ENCODE peak calls at places on chromosomes 5 and 9, in eight cellular contexts. L is H1, Y is Peyer's patch, E is gastrocnemius medialis, P is epithelial cell of esophagus, U is coronary artery, X is GM20000, G is K562. Z is an unnamed sample.

GRCh38 chr5:7393921-7394799 is 1.8 kb upstream of the ADCY2 start:
- DNase-seq in G (no peak), E (peak), L (no peak), Y (no peak), P (no peak), X (no peak), U (no peak), Z (no peak)

GRCh38 chr9:79692857-79693571 is 121.2 kb downstream of the TLE4 start:
- DNase-seq in U (no peak), Y (no peak), E (no peak), L (no peak), P (no peak), X (no peak), G (no peak), Z (no peak)

GRCh38 chr9:133769511-133770075 is 31.4 kb upstream of the SARDH start:
- DNase-seq in G (no peak), Y (no peak), X (no peak), E (no peak), L (no peak), U (peak), P (no peak), Z (no peak)

GRCh38 chr5:115190388-115190787 is 20.7 kb upstream of the TRIM36 start:
- DNase-seq in L (no peak), P (peak), U (no peak), Y (no peak), E (no peak), G (no peak), X (no peak), Z (no peak)

GRCh38 chr5:26894719-26895263 is 143.6 kb downstream of the CDH9 start:
- DNase-seq in Y (no peak), E (no peak), G (no peak), U (no peak), P (peak), X (no peak), L (no peak), Z (no peak)

GRCh38 chr5:52428977-52429474 is 358.7 kb upstream of the ITGA1 start:
- DNase-seq in U (no peak), G (no peak), Y (no peak), L (no peak), E (no peak), P (no peak), X (no peak), Z (no peak)

GRCh38 chr9:98399950-98400683 is 144.7 kb upstream of the TBC1D2 start:
- DNase-seq in L (no peak), U (no peak), G (no peak), Y (no peak), E (no peak), X (no peak), P (peak), Z (no peak)

GRCh38 chr5:5523066-5523505 is 100.6 kb downstream of the ICE1 start:
- DNase-seq in P (no peak), X (peak), G (no peak), E (no peak), L (no peak), Y (no peak), U (no peak), Z (no peak)

GRCh38 chr9:35568196-35568595 is 36.9 kb upstream of the TESK1 start:
- DNase-seq in U (peak), L (no peak), X (no peak), G (no peak), Y (no peak), P (no peak), E (no peak), Z (no peak)

GRCh38 chr9:33256236-33256635 is 8.3 kb downstream of the BAG1 start:
- DNase-seq in Y (no peak), L (no peak), X (no peak), P (no peak), U (no peak), E (no peak), G (no peak), Z (no peak)

GRCh38 chr5:74636149-74636548 is 4.4 kb downstream of the ENC1 start:
- DNase-seq in U (no peak), E (no peak), L (no peak), X (no peak), Y (no peak), P (no peak), G (no peak), Z (no peak)

GRCh38 chr5:140802781-140803271 is 2.0 kb downstream of the PCDHA3 start:
- DNase-seq in U (no peak), E (no peak), Y (no peak), X (no peak), L (no peak), P (no peak), G (no peak), Z (no peak)

GRCh38 chr5:157571357-157571827 is 4.2 kb downstream of the ADAM19 start:
- DNase-seq in U (no peak), P (no peak), Y (peak), E (no peak), L (peak), X (peak), G (no peak), Z (peak)

GRCh38 chr9:129394920-129395279 is 216.8 kb upstream of the IER5L start:
- DNase-seq in U (no peak), X (no peak), P (no peak), Y (no peak), G (no peak), L (no peak), E (no peak), Z (no peak)

GRCh38 chr9:93419023-93419422 is 32.5 kb upstream of the FAM120A start:
- DNase-seq in G (no peak), U (no peak), E (no peak), Y (no peak), X (no peak), L (no peak), P (no peak), Z (no peak)

GRCh38 chr5:67644221-67644920 is 447.8 kb upstream of the CD180 start:
- DNase-seq in G (no peak), P (no peak), Y (no peak), U (no peak), L (no peak), E (no peak), X (no peak), Z (no peak)

GRCh38 chr5:172549708-172550095 is 91.4 kb upstream of the NEURL1B start:
- DNase-seq in X (no peak), E (no peak), G (no peak), L (no peak), U (no peak), Y (no peak), P (no peak), Z (no peak)

GRCh38 chr9:36396985-36397384 is 3.1 kb downstream of the RNF38 start:
- DNase-seq in P (peak), X (no peak), U (no peak), Y (peak), L (no peak), G (no peak), E (no peak), Z (no peak)

GRCh38 chr5:62362701-62363100 is 41.0 kb downstream of the DIMT1 start:
- DNase-seq in G (no peak), E (no peak), Y (no peak), L (no peak), X (no peak), P (no peak), U (no peak), Z (no peak)

GRCh38 chr9:114900937-114901802 is 29.2 kb downstream of the TNFSF8 start:
- DNase-seq in L (no peak), E (no peak), P (peak), Y (no peak), U (no peak), X (no peak), G (no peak), Z (no peak)

GRCh38 chr5:90873033-90873517 is 314.5 kb downstream of the ADGRV1 start:
- DNase-seq in X (no peak), E (peak), U (no peak), L (no peak), G (no peak), Y (no peak), P (no peak), Z (no peak)

GRCh38 chr5:137372386-137373160 is 126.6 kb downstream of the SPOCK1 start:
- DNase-seq in X (no peak), P (no peak), L (no peak), U (no peak), E (no peak), Y (no peak), G (no peak), Z (no peak)

GRCh38 chr9:21549251-21549765 is 67.2 kb upstream of the IFNE start:
- DNase-seq in U (no peak), E (no peak), G (no peak), X (no peak), L (no peak), Y (no peak), P (peak), Z (no peak)

GRCh38 chr9:123119566-123119965 is 86.1 kb downstream of the GPR21 start:
- DNase-seq in X (no peak), G (no peak), U (no peak), E (no peak), L (no peak), P (no peak), Y (no peak), Z (no peak)

GRCh38 chr5:58259685-58260152 is 200.2 kb downstream of the PLK2 start:
- DNase-seq in G (no peak), E (no peak), L (peak), U (no peak), X (no peak), P (peak), Y (no peak), Z (no peak)

GRCh38 chr9:80892703-80893102 is 796.6 kb downstream of the TLE1 start:
- DNase-seq in P (no peak), X (no peak), E (no peak), G (no peak), Y (no peak), L (no peak), U (no peak), Z (no peak)

GRCh38 chr9:79662553-79662956 is 90.8 kb downstream of the TLE4 start:
- DNase-seq in Y (no peak), P (no peak), X (no peak), G (no peak), E (no peak), U (no peak), L (no peak), Z (no peak)

GRCh38 chr5:72815580-72816296 is 723 bp upstream of the TNPO1 start:
- DNase-seq in L (no peak), E (no peak), G (no peak), X (no peak), Y (no peak), U (no peak), P (no peak), Z (no peak)

GRCh38 chr9:75186767-75187380 is 98.6 kb downstream of the OSTF1 start:
- DNase-seq in Y (no peak), U (no peak), X (peak), P (peak), L (no peak), E (no peak), G (peak), Z (no peak)

GRCh38 chr9:86601697-86602096 is 247.5 kb upstream of the TUT7 start:
- DNase-seq in P (peak), X (no peak), L (no peak), E (no peak), U (no peak), Y (no peak), G (no peak), Z (no peak)

GRCh38 chr9:84808416-84808815 is 138.9 kb downstream of the NTRK2 start:
- DNase-seq in P (peak), X (no peak), E (no peak), G (no peak), U (no peak), L (no peak), Y (no peak), Z (no peak)

GRCh38 chr9:114216081-114216480 is 60.7 kb downstream of the COL27A1 start:
- DNase-seq in Y (no peak), E (no peak), U (peak), X (no peak), P (no peak), G (no peak), L (no peak), Z (no peak)

GRCh38 chr9:137435980-137436760 is 5.0 kb downstream of the ENTPD8 start:
- DNase-seq in E (no peak), U (no peak), Y (peak), L (no peak), P (peak), X (no peak), G (peak), Z (no peak)

GRCh38 chr5:78277715-78278114 is 16.8 kb downstream of the AP3B1 start:
- DNase-seq in U (no peak), P (no peak), X (no peak), G (no peak), Y (no peak), E (no peak), L (no peak), Z (no peak)

GRCh38 chr5:6510132-6510531 is 61.5 kb downstream of the UBE2QL1 start:
- DNase-seq in L (no peak), U (peak), Y (no peak), E (peak), P (peak), X (no peak), G (no peak), Z (no peak)

GRCh38 chr5:83718195-83718825 is 2.3 kb downstream of the HAPLN1 start:
- DNase-seq in P (peak), G (peak), Y (peak), E (no peak), L (no peak), U (no peak), X (peak), Z (no peak)

DNA sequence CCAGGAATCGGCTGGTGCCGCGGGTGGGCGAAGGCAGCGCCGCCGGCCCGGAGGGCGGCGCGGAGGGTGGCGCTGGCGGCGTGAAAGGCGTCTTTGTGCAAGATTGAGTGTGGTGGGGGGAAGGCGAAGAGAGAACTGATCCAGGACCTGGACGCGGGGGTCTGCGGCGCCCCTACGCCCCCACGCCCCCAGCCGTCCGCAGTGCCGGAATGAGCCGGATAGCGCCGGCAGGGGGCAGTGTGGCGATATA is 4.5 kb upstream of the RGMB start:
- DNase-seq in Y (no peak), G (no peak), X (peak), E (peak), L (no peak), P (no peak), U (no peak), Z (peak)
- TF ChIP-seq CTCF in Y (peak), G (peak), X (peak), E (peak), L (peak), P (peak), U (peak), Z (no peak)

GRCh38 chr5:69281114-69281513 is 46.4 kb downstream of the CDK7 start:
- DNase-seq in X (no peak), G (no peak), E (no peak), L (no peak), Y (no peak), U (no peak), P (no peak), Z (no peak)

GRCh38 chr5:69288069-69288468 is 44.5 kb downstream of the CCDC125 start:
- DNase-seq in L (no peak), E (no peak), Y (no peak), G (no peak), U (no peak), P (no peak), X (no peak), Z (no peak)

GRCh38 chr5:69288668-69289067 is 43.9 kb downstream of the CCDC125 start:
- DNase-seq in P (no peak), X (no peak), Y (no peak), E (no peak), L (no peak), U (no peak), G (no peak), Z (no peak)

DNA sequence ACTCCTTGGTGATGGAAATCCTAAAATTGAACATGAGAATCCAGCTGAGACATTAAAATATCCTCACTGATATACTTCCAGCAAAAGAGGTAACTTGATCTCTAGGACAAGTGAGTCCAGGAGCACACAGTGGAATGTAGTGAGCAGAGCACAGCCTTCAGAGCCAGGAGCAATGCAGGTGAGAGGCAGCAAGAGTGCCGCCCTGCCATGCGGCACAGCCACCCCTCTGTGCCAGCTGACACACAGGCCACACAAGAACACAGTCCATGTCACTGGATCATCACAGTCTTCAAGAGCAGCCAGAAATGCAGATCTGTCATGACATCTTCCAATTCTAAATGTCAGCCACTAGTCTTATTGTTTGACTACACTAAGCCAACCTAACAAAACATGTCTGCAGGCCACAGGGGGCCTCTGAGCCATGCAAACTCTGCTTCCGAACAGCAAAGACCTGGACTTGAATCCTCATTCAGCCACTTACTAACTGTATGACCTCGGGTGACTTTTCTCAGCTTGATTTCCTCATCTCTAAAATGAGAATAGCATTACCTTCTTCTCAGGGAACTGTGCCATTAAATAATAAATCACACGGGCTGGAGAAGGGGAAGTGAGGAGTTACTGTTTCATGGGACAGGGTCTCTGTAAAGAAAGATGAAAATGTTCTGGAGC is 47.0 kb downstream of the CCDC125 start:
- DNase-seq in E (no peak), G (no peak), Y (no peak), P (no peak), X (no peak), L (no peak), U (no peak), Z (no peak)
- TF ChIP-seq CTCF in E (no peak), G (no peak), Y (no peak), P (no peak), X (no peak), L (no peak), U (no peak), Z (no peak)

DNA sequence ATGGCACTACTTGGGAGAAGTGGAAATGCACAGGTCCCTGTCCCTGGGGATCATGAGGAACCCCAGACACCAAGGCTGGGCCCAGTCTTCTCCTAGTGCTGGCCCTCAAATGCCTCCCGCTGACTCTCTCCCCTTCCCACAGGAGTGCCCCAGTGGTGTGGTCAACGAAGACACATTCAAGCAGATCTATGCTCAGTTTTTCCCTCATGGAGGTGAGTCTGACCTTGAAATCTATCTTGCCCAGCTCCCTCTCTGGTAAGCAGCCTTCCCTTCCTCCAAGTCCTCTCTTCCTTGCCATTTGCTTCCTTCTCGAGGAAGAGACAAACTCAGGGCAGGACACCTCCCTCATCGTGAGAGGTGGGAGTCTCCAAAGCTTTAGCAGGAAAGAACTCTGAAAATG is 63.3 kb upstream of the GABRP start:
- DNase-seq in X (no peak), G (no peak), P (no peak), L (no peak), E (no peak), U (no peak), Y (no peak), Z (no peak)
- TF ChIP-seq CTCF in X (no peak), G (no peak), P (no peak), L (no peak), E (no peak), U (no peak), Y (no peak), Z (no peak)

DNA sequence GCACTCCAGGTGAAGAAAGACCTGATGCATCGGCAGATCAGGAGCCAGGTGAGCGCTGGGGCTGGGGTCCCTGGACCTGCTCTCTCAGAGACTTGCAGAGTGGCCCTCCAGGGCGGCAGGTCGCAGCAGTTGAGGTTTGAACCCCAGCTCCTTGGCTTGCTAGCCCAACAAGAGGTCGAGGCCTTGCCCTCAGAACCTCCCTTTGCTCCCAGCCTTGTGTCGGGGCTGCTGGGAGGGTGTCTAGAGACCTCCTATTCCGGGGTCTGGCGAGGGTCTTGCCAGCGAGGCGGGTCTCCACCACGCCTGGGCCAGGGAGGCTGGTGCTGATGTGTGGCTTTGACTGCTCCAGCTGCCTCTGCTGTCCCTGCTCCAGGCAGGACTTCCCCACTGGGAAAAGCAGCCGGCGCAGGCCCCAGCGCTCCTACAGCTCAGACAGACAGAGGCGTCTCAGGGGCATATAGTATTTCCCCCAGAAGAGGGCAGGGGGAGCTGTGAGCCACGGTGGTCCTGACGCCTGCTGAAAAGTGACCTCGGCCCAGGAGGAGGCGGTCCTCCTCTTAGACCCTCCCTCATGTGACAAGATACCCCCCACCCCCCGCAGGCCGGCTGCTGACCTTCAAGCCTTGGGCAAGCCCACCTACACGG is 38.3 kb downstream of the LRSAM1 start:
- DNase-seq in G (peak), X (no peak), L (peak), P (no peak), Y (no peak), U (no peak), E (no peak), Z (no peak)
- TF ChIP-seq CTCF in G (peak), X (no peak), L (peak), P (no peak), Y (no peak), U (no peak), E (no peak), Z (no peak)

GRCh38 chr5:1299511-1299850 is 4.6 kb upstream of the TERT start:
- DNase-seq in Y (peak), U (no peak), G (no peak), E (no peak), L (no peak), X (no peak), P (no peak), Z (peak)
- TF ChIP-seq CTCF in Y (no peak), U (no peak), G (no peak), E (no peak), L (no peak), X (no peak), P (no peak), Z (no peak)